ENCODE peak calls at places on chromosome 5, in ten cellular contexts. One of them, this sample, is unnamed.

GRCh38 chr5:74648835-74649286 is 8.3 kb upstream of the ENC1 start:
- DNase-seq in fibroblast of lung: peak; percentile 65
- DNase-seq in H54: peak; percentile 52
- DNase-seq in HAP-1: peak; percentile 68
- DNase-seq in SK-MEL-5: peak; percentile 77
- DNase-seq in activated naive CD8-positive, alpha-beta T cell treated with anti-CD3 and anti-CD28 coated beads, Interleukin-2, amount 50 U/mL, for 24 hours: no peak
- DNase-seq in GM23248: peak; percentile 75
- DNase-seq in body of pancreas: peak; percentile 41
- DNase-seq in NCI-H446 treated with DMSO at 0.1 percent for 48 hours: peak; percentile 70
- DNase-seq in activated CD4-positive, alpha-beta T cell treated with anti-CD3 and anti-CD28 coated beads, Interleukin-2, amount 10 ng/mL, durations not matched to agents 7 days and 5 days: peak; percentile 60
- DNase-seq in this sample: no peak

GRCh38 chr5:75040973-75041372 is 11.4 kb downstream of the GCNT4 start:
- DNase-seq in fibroblast of lung: peak; percentile 56
- DNase-seq in H54: no peak
- DNase-seq in HAP-1: no peak
- DNase-seq in SK-MEL-5: no peak
- DNase-seq in activated naive CD8-positive, alpha-beta T cell treated with anti-CD3 and anti-CD28 coated beads, Interleukin-2, amount 50 U/mL, for 24 hours: no peak
- DNase-seq in GM23248: peak; percentile 42
- DNase-seq in body of pancreas: no peak
- DNase-seq in NCI-H446 treated with DMSO at 0.1 percent for 48 hours: no peak
- DNase-seq in activated CD4-positive, alpha-beta T cell treated with anti-CD3 and anti-CD28 coated beads, Interleukin-2, amount 10 ng/mL, durations not matched to agents 7 days and 5 days: no peak
- DNase-seq in this sample: no peak

GRCh38 chr5:1402611-1403255 is 42.5 kb downstream of the SLC6A3 start:
- DNase-seq in fibroblast of lung: no peak
- DNase-seq in H54: no peak
- DNase-seq in HAP-1: no peak
- DNase-seq in SK-MEL-5: no peak
- DNase-seq in activated naive CD8-positive, alpha-beta T cell treated with anti-CD3 and anti-CD28 coated beads, Interleukin-2, amount 50 U/mL, for 24 hours: no peak
- DNase-seq in GM23248: no peak
- DNase-seq in body of pancreas: peak; percentile 4
- DNase-seq in NCI-H446 treated with DMSO at 0.1 percent for 48 hours: no peak
- DNase-seq in activated CD4-positive, alpha-beta T cell treated with anti-CD3 and anti-CD28 coated beads, Interleukin-2, amount 10 ng/mL, durations not matched to agents 7 days and 5 days: no peak
- DNase-seq in this sample: no peak

GRCh38 chr5:175590471-175590881 is 67.4 kb upstream of the HRH2 start:
- DNase-seq in fibroblast of lung: peak; percentile 95
- DNase-seq in H54: peak; percentile 22
- DNase-seq in HAP-1: no peak
- DNase-seq in SK-MEL-5: peak; percentile 69
- DNase-seq in activated naive CD8-positive, alpha-beta T cell treated with anti-CD3 and anti-CD28 coated beads, Interleukin-2, amount 50 U/mL, for 24 hours: no peak
- DNase-seq in GM23248: peak; percentile 51
- DNase-seq in body of pancreas: no peak
- DNase-seq in NCI-H446 treated with DMSO at 0.1 percent for 48 hours: no peak
- DNase-seq in activated CD4-positive, alpha-beta T cell treated with anti-CD3 and anti-CD28 coated beads, Interleukin-2, amount 10 ng/mL, durations not matched to agents 7 days and 5 days: no peak
- DNase-seq in this sample: no peak

GRCh38 chr5:140608730-140609520 is 24.1 kb downstream of the CD14 start:
- DNase-seq in fibroblast of lung: no peak
- DNase-seq in H54: no peak
- DNase-seq in HAP-1: no peak
- DNase-seq in SK-MEL-5: peak; percentile 7
- DNase-seq in activated naive CD8-positive, alpha-beta T cell treated with anti-CD3 and anti-CD28 coated beads, Interleukin-2, amount 50 U/mL, for 24 hours: no peak
- DNase-seq in GM23248: peak; percentile 71
- DNase-seq in body of pancreas: no peak
- DNase-seq in NCI-H446 treated with DMSO at 0.1 percent for 48 hours: no peak
- DNase-seq in activated CD4-positive, alpha-beta T cell treated with anti-CD3 and anti-CD28 coated beads, Interleukin-2, amount 10 ng/mL, durations not matched to agents 7 days and 5 days: no peak
- DNase-seq in this sample: no peak

GRCh38 chr5:180333661-180334060 is 19.5 kb downstream of the GFPT2 start:
- DNase-seq in fibroblast of lung: peak; percentile 88
- DNase-seq in H54: peak; percentile 78
- DNase-seq in HAP-1: no peak
- DNase-seq in SK-MEL-5: no peak
- DNase-seq in activated naive CD8-positive, alpha-beta T cell treated with anti-CD3 and anti-CD28 coated beads, Interleukin-2, amount 50 U/mL, for 24 hours: no peak
- DNase-seq in GM23248: peak; percentile 90
- DNase-seq in body of pancreas: no peak
- DNase-seq in NCI-H446 treated with DMSO at 0.1 percent for 48 hours: no peak
- DNase-seq in activated CD4-positive, alpha-beta T cell treated with anti-CD3 and anti-CD28 coated beads, Interleukin-2, amount 10 ng/mL, durations not matched to agents 7 days and 5 days: no peak
- DNase-seq in this sample: no peak

GRCh38 chr5:20241351-20241750 is 253.4 kb upstream of the CDH18 start:
- DNase-seq in fibroblast of lung: no peak
- DNase-seq in H54: no peak
- DNase-seq in HAP-1: no peak
- DNase-seq in SK-MEL-5: no peak
- DNase-seq in activated naive CD8-positive, alpha-beta T cell treated with anti-CD3 and anti-CD28 coated beads, Interleukin-2, amount 50 U/mL, for 24 hours: no peak
- DNase-seq in GM23248: no peak
- DNase-seq in body of pancreas: no peak
- DNase-seq in NCI-H446 treated with DMSO at 0.1 percent for 48 hours: no peak
- DNase-seq in activated CD4-positive, alpha-beta T cell treated with anti-CD3 and anti-CD28 coated beads, Interleukin-2, amount 10 ng/mL, durations not matched to agents 7 days and 5 days: no peak
- DNase-seq in this sample: no peak

GRCh38 chr5:52989025-52989780 is at the start of gene ITGA2:
- DNase-seq in fibroblast of lung: peak; percentile 66
- DNase-seq in H54: peak; percentile 39
- DNase-seq in HAP-1: peak; percentile 65
- DNase-seq in SK-MEL-5: peak; percentile 62
- DNase-seq in activated naive CD8-positive, alpha-beta T cell treated with anti-CD3 and anti-CD28 coated beads, Interleukin-2, amount 50 U/mL, for 24 hours: peak; percentile 36
- DNase-seq in GM23248: peak; percentile 76
- DNase-seq in body of pancreas: peak; percentile 46
- DNase-seq in NCI-H446 treated with DMSO at 0.1 percent for 48 hours: no peak
- DNase-seq in activated CD4-positive, alpha-beta T cell treated with anti-CD3 and anti-CD28 coated beads, Interleukin-2, amount 10 ng/mL, durations not matched to agents 7 days and 5 days: peak; percentile 30
- DNase-seq in this sample: peak; percentile 28

GRCh38 chr5:181203093-181203711 is 1.8 kb downstream of the TRIM7 start:
- DNase-seq in fibroblast of lung: no peak
- DNase-seq in H54: no peak
- DNase-seq in HAP-1: no peak
- DNase-seq in SK-MEL-5: no peak
- DNase-seq in activated naive CD8-positive, alpha-beta T cell treated with anti-CD3 and anti-CD28 coated beads, Interleukin-2, amount 50 U/mL, for 24 hours: no peak
- DNase-seq in GM23248: peak; percentile 85
- DNase-seq in body of pancreas: no peak
- DNase-seq in NCI-H446 treated with DMSO at 0.1 percent for 48 hours: no peak
- DNase-seq in activated CD4-positive, alpha-beta T cell treated with anti-CD3 and anti-CD28 coated beads, Interleukin-2, amount 10 ng/mL, durations not matched to agents 7 days and 5 days: no peak
- DNase-seq in this sample: no peak

GRCh38 chr5:51632027-51632426 is 248.8 kb downstream of the ISL1 start:
- DNase-seq in fibroblast of lung: no peak
- DNase-seq in H54: no peak
- DNase-seq in HAP-1: no peak
- DNase-seq in SK-MEL-5: no peak
- DNase-seq in activated naive CD8-positive, alpha-beta T cell treated with anti-CD3 and anti-CD28 coated beads, Interleukin-2, amount 50 U/mL, for 24 hours: no peak
- DNase-seq in GM23248: no peak
- DNase-seq in body of pancreas: no peak
- DNase-seq in NCI-H446 treated with DMSO at 0.1 percent for 48 hours: no peak
- DNase-seq in activated CD4-positive, alpha-beta T cell treated with anti-CD3 and anti-CD28 coated beads, Interleukin-2, amount 10 ng/mL, durations not matched to agents 7 days and 5 days: no peak
- DNase-seq in this sample: no peak

GRCh38 chr5:99674086-99674485 is 745.3 kb upstream of the CHD1 start:
- DNase-seq in fibroblast of lung: no peak
- DNase-seq in H54: no peak
- DNase-seq in HAP-1: no peak
- DNase-seq in SK-MEL-5: no peak
- DNase-seq in activated naive CD8-positive, alpha-beta T cell treated with anti-CD3 and anti-CD28 coated beads, Interleukin-2, amount 50 U/mL, for 24 hours: no peak
- DNase-seq in GM23248: no peak
- DNase-seq in body of pancreas: no peak
- DNase-seq in NCI-H446 treated with DMSO at 0.1 percent for 48 hours: no peak
- DNase-seq in activated CD4-positive, alpha-beta T cell treated with anti-CD3 and anti-CD28 coated beads, Interleukin-2, amount 10 ng/mL, durations not matched to agents 7 days and 5 days: no peak
- DNase-seq in this sample: no peak

GRCh38 chr5:89241186-89241585 is 358.2 kb upstream of the MEF2C start:
- DNase-seq in fibroblast of lung: peak; percentile 78
- DNase-seq in H54: no peak
- DNase-seq in HAP-1: no peak
- DNase-seq in SK-MEL-5: no peak
- DNase-seq in activated naive CD8-positive, alpha-beta T cell treated with anti-CD3 and anti-CD28 coated beads, Interleukin-2, amount 50 U/mL, for 24 hours: no peak
- DNase-seq in GM23248: peak; percentile 64
- DNase-seq in body of pancreas: no peak
- DNase-seq in NCI-H446 treated with DMSO at 0.1 percent for 48 hours: no peak
- DNase-seq in activated CD4-positive, alpha-beta T cell treated with anti-CD3 and anti-CD28 coated beads, Interleukin-2, amount 10 ng/mL, durations not matched to agents 7 days and 5 days: no peak
- DNase-seq in this sample: no peak

GRCh38 chr5:11182441-11183080 is 421.5 kb upstream of the DAP start:
- DNase-seq in fibroblast of lung: peak; percentile 57
- DNase-seq in H54: peak; percentile 23
- DNase-seq in HAP-1: no peak
- DNase-seq in SK-MEL-5: peak; percentile 81
- DNase-seq in activated naive CD8-positive, alpha-beta T cell treated with anti-CD3 and anti-CD28 coated beads, Interleukin-2, amount 50 U/mL, for 24 hours: peak; percentile 4
- DNase-seq in GM23248: peak; percentile 66
- DNase-seq in body of pancreas: no peak
- DNase-seq in NCI-H446 treated with DMSO at 0.1 percent for 48 hours: peak; percentile 66
- DNase-seq in activated CD4-positive, alpha-beta T cell treated with anti-CD3 and anti-CD28 coated beads, Interleukin-2, amount 10 ng/mL, durations not matched to agents 7 days and 5 days: no peak
- DNase-seq in this sample: no peak

GRCh38 chr5:86894006-86894560 is 276.3 kb downstream of the COX7C start:
- DNase-seq in fibroblast of lung: peak; percentile 3
- DNase-seq in H54: no peak
- DNase-seq in HAP-1: no peak
- DNase-seq in SK-MEL-5: no peak
- DNase-seq in activated naive CD8-positive, alpha-beta T cell treated with anti-CD3 and anti-CD28 coated beads, Interleukin-2, amount 50 U/mL, for 24 hours: no peak
- DNase-seq in GM23248: peak; percentile 10
- DNase-seq in body of pancreas: no peak
- DNase-seq in NCI-H446 treated with DMSO at 0.1 percent for 48 hours: no peak
- DNase-seq in activated CD4-positive, alpha-beta T cell treated with anti-CD3 and anti-CD28 coated beads, Interleukin-2, amount 10 ng/mL, durations not matched to agents 7 days and 5 days: no peak
- DNase-seq in this sample: no peak

GRCh38 chr5:59037453-59038168 is 454.7 kb downstream of the RAB3C start:
- DNase-seq in fibroblast of lung: no peak
- DNase-seq in H54: no peak
- DNase-seq in HAP-1: no peak
- DNase-seq in SK-MEL-5: no peak
- DNase-seq in activated naive CD8-positive, alpha-beta T cell treated with anti-CD3 and anti-CD28 coated beads, Interleukin-2, amount 50 U/mL, for 24 hours: no peak
- DNase-seq in GM23248: no peak
- DNase-seq in body of pancreas: no peak
- DNase-seq in NCI-H446 treated with DMSO at 0.1 percent for 48 hours: no peak
- DNase-seq in activated CD4-positive, alpha-beta T cell treated with anti-CD3 and anti-CD28 coated beads, Interleukin-2, amount 10 ng/mL, durations not matched to agents 7 days and 5 days: no peak
- DNase-seq in this sample: no peak

This sample was measured in tibial artery.